ENCODE peak calls at places on chromosomes 7 and 10, in five cellular contexts. I is spleen, Z is sigmoid colon, G is Panc1, Y is SK-N-SH. U is an unnamed sample.

GRCh38 chr7:46145412-46145811 is 224.3 kb upstream of the IGFBP3 start:
- DNase-seq in I (no peak), Z (no peak), Y (no peak), G (peak), U (no peak)

GRCh38 chr7:150788474-150789269 is 11.5 kb downstream of the TMEM176B start:
- DNase-seq in G (no peak), I (no peak), Y (peak), Z (peak), U (no peak)

GRCh38 chr7:49800031-49800430 is 26.6 kb downstream of the VWC2 start:
- DNase-seq in G (no peak), Z (no peak), Y (no peak), I (no peak), U (no peak)

GRCh38 chr7:41097501-41097900 is 605.4 kb downstream of the INHBA start:
- DNase-seq in I (no peak), Y (no peak), Z (no peak), G (no peak), U (no peak)

GRCh38 chr7:149188637-149189259 is 6.6 kb upstream of the ZNF282 start:
- DNase-seq in G (no peak), I (peak), Z (peak), Y (peak), U (no peak)

GRCh38 chr7:130368347-130368746 is 11.9 kb upstream of the CPA1 start:
- DNase-seq in I (peak), G (no peak), Y (no peak), Z (no peak), U (no peak)

GRCh38 chr10:72248477-72249151 is 25.1 kb upstream of the DDIT4 start:
- DNase-seq in Z (peak), I (peak), Y (peak), G (no peak), U (peak)

GRCh38 chr10:100997364-100998182 is 2.0 kb upstream of the LZTS2 start:
- DNase-seq in G (no peak), Y (peak), Z (peak), I (peak), U (peak)

GRCh38 chr7:5694221-5694754 is 87.2 kb downstream of the RNF216 start:
- DNase-seq in I (no peak), Y (no peak), Z (peak), G (no peak), U (no peak)

GRCh38 chr10:70480254-70480861 is 1.8 kb downstream of the PALD1 start:
- DNase-seq in Z (no peak), Y (no peak), I (no peak), G (no peak), U (peak)

GRCh38 chr10:61888744-61889143 is 12.8 kb upstream of the ARID5B start:
- DNase-seq in I (no peak), Z (no peak), G (no peak), Y (no peak), U (no peak)

GRCh38 chr10:7686351-7687171 is 16.6 kb upstream of the ITIH2 start:
- DNase-seq in Z (no peak), I (no peak), G (no peak), Y (no peak), U (no peak)

GRCh38 chr10:7689591-7689990 is 13.5 kb upstream of the ITIH2 start:
- DNase-seq in Y (no peak), Z (no peak), G (no peak), I (no peak), U (no peak)

GRCh38 chr10:7687228-7687907 is 15.7 kb upstream of the ITIH2 start:
- DNase-seq in Z (peak), G (peak), Y (peak), I (peak), U (peak)
- TF ChIP-seq POLR2AphosphoS5 in Z (peak), G (no peak), Y (no peak), I (no peak), U (no peak)

GRCh38 chr10:95531994-95532399 is 29.2 kb downstream of the SORBS1 start:
- DNase-seq in Y (no peak), Z (no peak), G (no peak), I (no peak), U (peak)
- H3K27ac ChIP-seq in Y (no peak), Z (peak), G (peak), I (no peak), U (peak)

DNA sequence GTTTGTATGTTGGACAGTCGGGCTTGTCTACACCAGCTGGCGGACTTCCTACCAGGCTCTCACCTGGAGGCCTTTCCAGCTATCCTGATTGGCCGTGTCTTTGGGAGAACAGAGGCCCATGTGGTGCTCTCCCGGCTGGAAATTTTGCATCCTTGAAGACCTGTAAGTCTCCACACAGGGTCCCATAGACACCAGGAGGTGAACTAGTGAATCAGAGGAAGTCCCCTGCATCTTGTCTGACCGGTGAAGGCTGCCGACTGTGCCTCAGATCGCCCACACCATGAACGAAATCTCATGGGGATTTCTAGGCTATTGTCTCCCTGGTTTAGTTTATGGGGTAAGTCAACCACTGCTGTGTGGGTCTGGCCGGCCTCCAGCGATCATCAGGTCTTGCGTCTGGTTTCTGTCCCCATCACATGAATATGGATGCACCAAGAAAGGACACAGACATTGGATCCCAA is 108.4 kb upstream of the LYZL2 start:
- DNase-seq in I (no peak), Z (peak), G (no peak), Y (no peak), U (no peak)
- TF ChIP-seq POLR2AphosphoS5 in I (no peak), Z (peak), G (no peak), Y (no peak), U (no peak)

GRCh38 chr10:17216901-17217395 is 11.1 kb upstream of the VIM start:
- DNase-seq in I (no peak), G (no peak), Y (no peak), Z (no peak), U (peak)
- H3K27ac ChIP-seq in I (peak), G (peak), Y (peak), Z (peak), U (peak)

DNA sequence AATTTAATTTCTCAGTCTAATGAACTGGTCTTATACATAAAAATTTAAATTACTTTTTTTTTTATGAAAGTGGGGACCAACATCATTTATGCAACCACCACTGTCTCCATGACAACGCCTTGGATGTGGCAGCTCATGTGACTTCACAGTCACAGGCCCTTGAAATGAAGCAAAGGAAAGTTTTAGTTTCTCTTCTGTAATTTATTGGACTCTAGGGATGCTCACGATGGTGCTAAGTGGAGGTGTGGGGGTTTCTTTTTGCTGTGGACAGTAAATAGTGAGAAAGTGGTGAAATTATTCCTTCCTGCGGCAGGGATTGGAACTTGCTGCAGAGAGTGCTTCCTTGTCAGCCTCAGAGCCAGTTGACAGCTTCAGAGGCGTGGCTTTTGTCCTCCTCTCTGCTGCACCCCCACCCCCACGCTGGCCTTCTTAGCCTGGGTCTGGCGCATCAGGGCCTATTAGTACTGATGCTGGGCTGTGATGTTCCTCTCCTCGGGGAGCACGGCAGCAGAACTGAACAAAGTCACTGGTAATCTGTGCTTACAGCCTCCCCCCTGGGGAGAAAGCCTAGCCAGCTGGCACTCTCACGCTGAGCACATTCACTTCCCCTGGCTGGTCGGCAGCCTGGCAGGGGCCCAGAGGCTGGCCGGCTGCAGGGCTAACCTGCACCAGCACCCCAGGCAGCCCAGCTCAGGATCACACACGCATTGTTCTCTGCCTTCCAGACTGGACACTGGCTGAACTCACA is 517.5 kb upstream of the GALNT17 start:
- DNase-seq in I (peak), Z (peak), Y (peak), G (no peak), U (no peak)
- TF ChIP-seq POLR2AphosphoS5 in I (peak), Z (peak), Y (peak), G (no peak), U (no peak)

GRCh38 chr7:134932707-134933370 is 53.5 kb upstream of the AGBL3 start:
- DNase-seq in I (no peak), Z (peak), Y (no peak), G (no peak), U (no peak)
- H3K27ac ChIP-seq in I (peak), Z (peak), Y (no peak), G (no peak), U (no peak)

DNA sequence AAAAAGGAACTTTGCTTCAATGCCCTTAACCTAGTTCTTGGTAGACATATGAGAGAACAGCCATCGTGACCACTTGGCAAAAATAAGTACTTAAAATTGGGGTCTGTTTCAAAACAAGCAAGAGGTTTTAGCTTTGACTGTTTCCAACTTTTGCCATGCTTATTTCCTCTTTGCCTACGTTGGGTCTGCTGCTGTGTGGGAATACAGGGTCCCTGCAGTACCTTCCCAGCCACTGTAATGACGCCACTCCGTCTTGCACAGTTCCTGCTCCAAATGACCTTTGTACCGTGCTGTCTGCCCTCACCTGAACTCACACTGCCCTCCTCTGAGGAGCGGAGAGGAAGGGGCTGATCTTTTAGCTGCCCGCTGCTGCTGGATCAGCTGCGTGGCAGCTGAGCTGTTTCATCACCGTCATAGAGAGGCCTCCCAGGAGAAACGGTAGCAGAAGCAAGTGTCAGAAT is 133.1 kb downstream of the MAPK8 start:
- DNase-seq in I (peak), G (no peak), Z (no peak), Y (no peak), U (no peak)
- TF ChIP-seq POLR2AphosphoS5 in I (no peak), G (no peak), Z (no peak), Y (no peak), U (no peak)

DNA sequence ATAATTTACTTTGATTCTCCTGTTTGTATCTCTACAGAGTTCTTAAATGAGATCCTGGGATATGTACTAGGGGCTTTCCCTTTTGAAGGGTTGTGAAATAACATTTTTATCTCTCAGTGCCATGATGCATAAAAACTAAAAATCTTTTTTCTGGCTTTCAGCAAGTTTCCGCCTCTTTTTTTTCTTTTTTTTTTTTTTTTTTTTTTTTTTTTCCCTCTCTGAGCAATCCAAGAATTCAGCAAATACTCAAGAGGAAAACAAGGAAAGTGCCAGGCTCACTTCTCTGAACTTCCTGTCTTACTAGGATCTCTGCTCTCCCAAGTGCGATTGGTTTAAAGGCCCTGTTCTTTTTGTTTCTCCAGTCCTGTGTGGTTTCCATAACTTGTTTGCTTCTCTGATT is 79.9 kb downstream of the HYCC1 start:
- DNase-seq in I (no peak), Y (no peak), G (no peak), Z (no peak), U (no peak)
- H3K27ac ChIP-seq in I (no peak), Y (no peak), G (no peak), Z (no peak), U (no peak)

DNA sequence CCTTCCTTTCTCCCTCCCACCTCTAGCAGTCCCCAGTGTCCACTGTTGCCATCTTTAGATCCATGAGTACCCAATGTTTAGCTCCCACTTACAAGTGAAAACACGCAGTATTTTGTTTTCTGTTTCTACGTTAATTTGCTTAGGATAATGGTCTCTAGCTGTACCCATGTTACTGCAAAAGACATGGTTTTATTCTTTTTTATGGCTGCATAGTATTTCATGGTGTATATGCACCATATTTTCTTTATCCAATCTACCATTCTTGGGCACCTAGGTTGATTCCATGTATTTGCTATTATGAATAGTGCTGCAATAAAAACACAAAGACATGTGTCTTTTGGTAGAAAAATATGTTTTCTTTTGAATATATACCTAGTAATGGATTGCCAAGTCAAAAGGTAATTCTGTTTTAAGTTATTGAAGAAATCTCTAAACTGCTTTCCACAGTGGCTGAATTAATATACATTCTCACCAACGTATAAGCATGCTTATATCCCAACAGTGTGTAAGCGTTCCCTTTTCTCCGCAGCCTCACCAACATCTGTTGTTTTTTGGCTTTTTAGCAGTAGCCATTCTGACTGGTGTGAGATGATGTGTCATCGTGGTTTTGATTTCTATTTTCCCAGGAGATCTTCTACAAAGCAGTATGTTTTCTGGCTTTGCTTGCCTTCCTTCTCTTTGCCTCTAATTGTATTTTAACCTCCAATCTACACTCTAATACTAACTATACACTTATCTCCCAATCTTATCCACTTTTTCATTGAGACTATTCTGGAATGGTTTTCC is 179.5 kb upstream of the PHF14 start:
- DNase-seq in Y (no peak), G (no peak), I (no peak), Z (no peak), U (no peak)
- TF ChIP-seq POLR2AphosphoS5 in Y (no peak), G (no peak), I (no peak), Z (no peak), U (no peak)

U was measured in HL-60.